ENCODE peak calls at places on chromosome 17, in six cellular contexts. O is iris pigment epithelial cell, R is ascending aorta, U is NAMALWA, P is T47D, H is cardiac fibroblast. Q is an unnamed sample.

GRCh38 chr17:81685108-81685507 is 1.3 kb downstream of the HGS start:
- DNase-seq in P (peak; percentile 7), O (peak; percentile 81), U (peak; percentile 50), H (peak; percentile 82), R (no peak), Q (peak; percentile 31)

GRCh38 chr17:33459078-33459940 is 166.2 kb upstream of the ASIC2 start:
- DNase-seq in O (no peak), U (no peak), H (no peak), R (no peak), P (no peak), Q (no peak)

GRCh38 chr17:5533486-5534315 is 47.3 kb downstream of the MIS12 start:
- DNase-seq in P (no peak), H (no peak), U (no peak), O (peak; percentile 43), R (peak; percentile 24), Q (no peak)

GRCh38 chr17:30379303-30380105 is 777 bp downstream of the CPD start:
- DNase-seq in P (no peak), R (no peak), H (no peak), O (no peak), U (no peak), Q (peak; percentile 30)

GRCh38 chr17:82632461-82632860 is 15.8 kb downstream of the WDR45B start:
- DNase-seq in P (no peak), H (peak; percentile 4), U (no peak), R (no peak), O (no peak), Q (no peak)

GRCh38 chr17:67377727-67378443 is 804 bp downstream of the PITPNC1 start:
- DNase-seq in U (peak; percentile 77), O (peak; percentile 38), P (peak; percentile 73), H (peak; percentile 43), R (peak; percentile 80), Q (peak; percentile 84)

GRCh38 chr17:78227455-78227916 is 3.9 kb upstream of the TMEM235 start:
- DNase-seq in O (no peak), U (no peak), P (no peak), R (no peak), H (no peak), Q (no peak)

GRCh38 chr17:19384723-19385391 is 2.1 kb downstream of the MFAP4 start:
- DNase-seq in U (peak; percentile 13), O (peak; percentile 69), R (peak; percentile 86), P (no peak), H (peak; percentile 89), Q (no peak)

GRCh38 chr17:7097940-7098339 is 16.7 kb downstream of the ASGR2 start:
- DNase-seq in U (no peak), R (no peak), P (no peak), O (peak; percentile 39), H (peak; percentile 18), Q (no peak)

GRCh38 chr17:36602924-36603384 is 1.6 kb downstream of the MRM1 start:
- DNase-seq in P (no peak), O (peak; percentile 65), U (peak; percentile 90), R (peak; percentile 80), H (peak; percentile 77), Q (peak; percentile 82)

GRCh38 chr17:28397687-28398279 is 8.2 kb downstream of the SLC46A1 start:
- DNase-seq in O (no peak), R (no peak), U (no peak), P (no peak), H (no peak), Q (no peak)

GRCh38 chr17:80252871-80253270 is 7.8 kb upstream of the RNF213 start:
- DNase-seq in H (no peak), P (peak; percentile 93), R (no peak), O (peak; percentile 14), U (peak; percentile 87), Q (peak; percentile 84)

GRCh38 chr17:30808785-30809286 is 15.7 kb downstream of the CRLF3 start:
- DNase-seq in R (no peak), P (no peak), H (no peak), O (peak; percentile 45), U (peak; percentile 96), Q (peak; percentile 95)

GRCh38 chr17:82941021-82942001 is 101.5 kb upstream of the ZNF750 start:
- DNase-seq in U (no peak), P (no peak), H (no peak), O (no peak), R (peak; percentile 48), Q (no peak)

GRCh38 chr17:7444682-7445010 is 215 bp upstream of the CHRNB1 start:
- DNase-seq in O (no peak), U (no peak), P (no peak), H (no peak), R (no peak), Q (no peak)

GRCh38 chr17:80751460-80752368 is 207.1 kb downstream of the RPTOR start:
- DNase-seq in R (no peak), P (no peak), H (no peak), U (no peak), O (peak; percentile 65), Q (no peak)

GRCh38 chr17:17892731-17893130 is 55.9 kb upstream of the SREBF1 start:
- DNase-seq in P (no peak), R (no peak), H (no peak), O (no peak), U (no peak), Q (no peak)

GRCh38 chr17:58231644-58232043 is 6.7 kb upstream of the LPO start:
- DNase-seq in U (no peak), O (no peak), R (no peak), P (no peak), H (no peak), Q (no peak)

GRCh38 chr17:68200689-68201424 is 47.0 kb upstream of the AMZ2 start:
- DNase-seq in P (peak; percentile 89), O (peak; percentile 60), U (peak; percentile 85), R (peak; percentile 88), H (peak; percentile 62), Q (peak; percentile 87)

GRCh38 chr17:6711081-6711674 is 2.0 kb downstream of the SLC13A5 start:
- DNase-seq in R (no peak), H (no peak), U (no peak), O (no peak), P (peak; percentile 21), Q (no peak)

GRCh38 chr17:17729620-17730249 is 48.5 kb downstream of the RAI1 start:
- DNase-seq in U (peak; percentile 51), H (no peak), P (peak; percentile 56), O (no peak), R (no peak), Q (peak; percentile 71)

GRCh38 chr17:7445011-7445927 is at the start of gene CHRNB1:
- DNase-seq in P (no peak), U (no peak), R (peak; percentile 84), H (peak; percentile 45), O (no peak), Q (no peak)

GRCh38 chr17:17669081-17669850 is 12.0 kb upstream of the RAI1 start:
- DNase-seq in O (no peak), P (no peak), R (no peak), H (no peak), U (no peak), Q (no peak)

GRCh38 chr17:45977506-45977824 is 21.6 kb upstream of the STH start:
- DNase-seq in H (no peak), U (no peak), P (no peak), O (no peak), R (no peak), Q (no peak)

GRCh38 chr17:62765351-62765750 is 42.8 kb downstream of the MARCHF10 start:
- DNase-seq in U (no peak), P (no peak), H (no peak), R (no peak), O (no peak), Q (no peak)

GRCh38 chr17:31696184-31696602 is 162.9 kb downstream of the COPRS start:
- DNase-seq in R (peak; percentile 96), H (peak; percentile 83), U (no peak), O (peak; percentile 68), P (no peak), Q (no peak)

GRCh38 chr17:9862949-9863348 is 37.2 kb downstream of the GLP2R start:
- DNase-seq in U (no peak), H (no peak), O (no peak), P (no peak), R (no peak), Q (no peak)

GRCh38 chr17:63487014-63487339 is 10.1 kb downstream of the ACE start:
- DNase-seq in R (no peak), U (no peak), O (no peak), P (no peak), H (no peak), Q (no peak)

GRCh38 chr17:16215002-16215272 is 397 bp downstream of the NCOR1 start:
- DNase-seq in U (no peak), R (peak; percentile 72), O (no peak), P (peak; percentile 12), H (peak; percentile 38), Q (peak; percentile 60)

GRCh38 chr17:59719526-59719925 is 12.1 kb downstream of the VMP1 start:
- DNase-seq in P (no peak), U (no peak), R (no peak), O (no peak), H (no peak), Q (no peak)

GRCh38 chr17:57110152-57110542 is 25.1 kb downstream of the AKAP1 start:
- DNase-seq in H (no peak), O (no peak), R (no peak), P (no peak), U (no peak), Q (no peak)

Q was measured in OCI-LY7.